ENCODE peak calls at places on chromosome 17, in ten cellular contexts. One of them, this sample, is unnamed.

GRCh38 chr17:33267279-33267790 is 25.8 kb downstream of the ASIC2 start:
- DNase-seq in AG04450: peak
- DNase-seq in endothelial cell of umbilical vein: peak
- DNase-seq in activated CD8-positive, alpha-beta T cell treated with anti-CD3 and anti-CD28 coated beads for 36 hours: no peak
- DNase-seq in psoas muscle: no peak
- DNase-seq in body of pancreas: no peak
- DNase-seq in dorsolateral prefrontal cortex: no peak
- DNase-seq in neural crest cell: no peak
- DNase-seq in spleen: no peak
- DNase-seq in left ventricle myocardium inferior: no peak
- DNase-seq in this sample: no peak

GRCh38 chr17:46862949-46863348 is 11.6 kb downstream of the WNT9B start:
- DNase-seq in left ventricle myocardium inferior: no peak
- DNase-seq in endothelial cell of umbilical vein: no peak
- DNase-seq in spleen: no peak
- DNase-seq in neural crest cell: no peak
- DNase-seq in dorsolateral prefrontal cortex: no peak
- DNase-seq in activated CD8-positive, alpha-beta T cell treated with anti-CD3 and anti-CD28 coated beads for 36 hours: no peak
- DNase-seq in body of pancreas: no peak
- DNase-seq in psoas muscle: no peak
- DNase-seq in AG04450: no peak
- DNase-seq in this sample: no peak

GRCh38 chr17:73770115-73770848 is 126.0 kb upstream of the SDK2 start:
- DNase-seq in spleen: no peak
- DNase-seq in endothelial cell of umbilical vein: no peak
- DNase-seq in AG04450: peak
- DNase-seq in psoas muscle: peak
- DNase-seq in activated CD8-positive, alpha-beta T cell treated with anti-CD3 and anti-CD28 coated beads for 36 hours: no peak
- DNase-seq in dorsolateral prefrontal cortex: peak
- DNase-seq in neural crest cell: no peak
- DNase-seq in left ventricle myocardium inferior: peak
- DNase-seq in body of pancreas: peak
- DNase-seq in this sample: peak

GRCh38 chr17:55549140-55549539 is 37.9 kb upstream of the SMIM36 start:
- DNase-seq in spleen: no peak
- DNase-seq in dorsolateral prefrontal cortex: no peak
- DNase-seq in neural crest cell: no peak
- DNase-seq in AG04450: no peak
- DNase-seq in psoas muscle: no peak
- DNase-seq in endothelial cell of umbilical vein: no peak
- DNase-seq in body of pancreas: no peak
- DNase-seq in activated CD8-positive, alpha-beta T cell treated with anti-CD3 and anti-CD28 coated beads for 36 hours: no peak
- DNase-seq in left ventricle myocardium inferior: no peak
- DNase-seq in this sample: no peak

GRCh38 chr17:66661411-66661843 is 173.5 kb upstream of the CACNG5 start:
- DNase-seq in activated CD8-positive, alpha-beta T cell treated with anti-CD3 and anti-CD28 coated beads for 36 hours: peak
- DNase-seq in neural crest cell: no peak
- DNase-seq in psoas muscle: peak
- DNase-seq in body of pancreas: no peak
- DNase-seq in endothelial cell of umbilical vein: peak
- DNase-seq in AG04450: no peak
- DNase-seq in left ventricle myocardium inferior: no peak
- DNase-seq in dorsolateral prefrontal cortex: no peak
- DNase-seq in spleen: no peak
- DNase-seq in this sample: no peak

GRCh38 chr17:45111838-45112237 is 20.5 kb downstream of the PLCD3 start:
- DNase-seq in AG04450: no peak
- DNase-seq in activated CD8-positive, alpha-beta T cell treated with anti-CD3 and anti-CD28 coated beads for 36 hours: no peak
- DNase-seq in spleen: no peak
- DNase-seq in psoas muscle: no peak
- DNase-seq in body of pancreas: no peak
- DNase-seq in neural crest cell: no peak
- DNase-seq in left ventricle myocardium inferior: no peak
- DNase-seq in endothelial cell of umbilical vein: no peak
- DNase-seq in dorsolateral prefrontal cortex: no peak
- DNase-seq in this sample: no peak

GRCh38 chr17:48681609-48682008 is 40.7 kb downstream of the PRAC1 start:
- DNase-seq in left ventricle myocardium inferior: no peak
- DNase-seq in activated CD8-positive, alpha-beta T cell treated with anti-CD3 and anti-CD28 coated beads for 36 hours: no peak
- DNase-seq in body of pancreas: no peak
- DNase-seq in endothelial cell of umbilical vein: no peak
- DNase-seq in spleen: no peak
- DNase-seq in dorsolateral prefrontal cortex: no peak
- DNase-seq in AG04450: no peak
- DNase-seq in psoas muscle: no peak
- DNase-seq in neural crest cell: no peak
- DNase-seq in this sample: no peak

GRCh38 chr17:499836-500543 is 147.4 kb upstream of the RPH3AL start:
- DNase-seq in dorsolateral prefrontal cortex: no peak
- DNase-seq in spleen: peak
- DNase-seq in left ventricle myocardium inferior: no peak
- DNase-seq in neural crest cell: no peak
- DNase-seq in body of pancreas: no peak
- DNase-seq in psoas muscle: no peak
- DNase-seq in AG04450: no peak
- DNase-seq in endothelial cell of umbilical vein: no peak
- DNase-seq in activated CD8-positive, alpha-beta T cell treated with anti-CD3 and anti-CD28 coated beads for 36 hours: no peak
- DNase-seq in this sample: no peak

GRCh38 chr17:82444284-82444893 is 6.2 kb downstream of the CYBC1 start:
- DNase-seq in dorsolateral prefrontal cortex: no peak
- DNase-seq in left ventricle myocardium inferior: no peak
- DNase-seq in spleen: no peak
- DNase-seq in psoas muscle: no peak
- DNase-seq in neural crest cell: no peak
- DNase-seq in AG04450: no peak
- DNase-seq in body of pancreas: no peak
- DNase-seq in activated CD8-positive, alpha-beta T cell treated with anti-CD3 and anti-CD28 coated beads for 36 hours: no peak
- DNase-seq in endothelial cell of umbilical vein: no peak
- DNase-seq in this sample: no peak

DNA sequence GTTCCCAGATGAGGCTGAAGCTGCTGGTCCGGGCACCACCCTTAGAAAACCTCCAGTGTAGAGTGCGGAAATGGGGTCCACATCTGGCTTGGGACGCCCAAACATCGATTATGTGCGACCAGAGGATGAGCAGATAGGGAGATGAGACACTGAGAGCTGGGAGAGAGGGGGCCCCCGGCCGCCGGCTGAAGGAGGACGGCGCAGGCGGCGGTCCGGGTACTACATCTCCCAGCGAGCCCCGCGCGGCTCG is 182 bp upstream of the SPECC1 start:
- DNase-seq in dorsolateral prefrontal cortex: peak
- DNase-seq in neural crest cell: no peak
- DNase-seq in spleen: no peak
- DNase-seq in activated CD8-positive, alpha-beta T cell treated with anti-CD3 and anti-CD28 coated beads for 36 hours: no peak
- DNase-seq in body of pancreas: no peak
- DNase-seq in left ventricle myocardium inferior: no peak
- DNase-seq in endothelial cell of umbilical vein: no peak
- DNase-seq in psoas muscle: no peak
- DNase-seq in AG04450: no peak
- DNase-seq in this sample: no peak
- TF ChIP-seq CTCF in dorsolateral prefrontal cortex: no peak
- TF ChIP-seq CTCF in neural crest cell: peak
- TF ChIP-seq CTCF in spleen: no peak
- TF ChIP-seq CTCF in activated CD8-positive, alpha-beta T cell treated with anti-CD3 and anti-CD28 coated beads for 36 hours: no peak
- TF ChIP-seq CTCF in body of pancreas: peak
- TF ChIP-seq CTCF in left ventricle myocardium inferior: no peak
- TF ChIP-seq CTCF in endothelial cell of umbilical vein: no peak
- TF ChIP-seq CTCF in psoas muscle: no peak
- TF ChIP-seq CTCF in AG04450: no peak
- TF ChIP-seq CTCF in this sample: no peak

DNA sequence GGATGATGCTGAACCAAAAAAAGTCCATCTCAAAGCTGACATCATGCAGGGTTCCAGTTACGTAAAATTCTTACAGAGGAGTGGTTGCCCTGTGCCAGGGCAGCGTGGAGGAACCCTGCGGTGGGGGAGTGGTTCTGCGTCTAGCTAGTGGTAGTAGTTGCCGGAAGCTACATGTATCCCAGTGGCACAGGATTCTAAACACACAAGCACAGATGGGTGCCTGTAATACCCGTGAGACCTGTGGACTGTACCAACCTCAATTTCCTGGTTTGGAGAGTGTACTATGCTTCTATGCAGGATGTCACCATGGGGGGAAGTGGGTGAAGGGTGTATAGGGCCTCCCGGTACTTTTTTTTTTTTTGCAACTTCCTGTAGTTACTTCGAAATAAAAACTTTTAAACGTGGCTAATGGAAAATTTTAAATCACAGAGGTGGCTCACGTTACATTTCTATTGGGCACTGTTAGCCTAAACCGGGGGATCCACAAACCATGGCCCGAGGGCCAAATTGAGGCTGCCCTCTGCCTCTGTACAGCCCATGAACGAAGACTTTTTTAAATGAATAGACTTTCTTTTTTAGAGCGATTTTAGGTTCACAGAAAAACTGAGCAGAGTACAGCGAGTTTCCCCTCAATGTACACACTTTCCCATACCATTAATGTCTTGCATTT is 38.5 kb downstream of the TBC1D16 start:
- DNase-seq in left ventricle myocardium inferior: no peak
- DNase-seq in AG04450: no peak
- DNase-seq in dorsolateral prefrontal cortex: no peak
- DNase-seq in activated CD8-positive, alpha-beta T cell treated with anti-CD3 and anti-CD28 coated beads for 36 hours: peak
- DNase-seq in spleen: peak
- DNase-seq in body of pancreas: no peak
- DNase-seq in neural crest cell: no peak
- DNase-seq in endothelial cell of umbilical vein: no peak
- DNase-seq in psoas muscle: no peak
- DNase-seq in this sample: no peak
- TF ChIP-seq CTCF in left ventricle myocardium inferior: no peak
- TF ChIP-seq CTCF in AG04450: no peak
- TF ChIP-seq CTCF in dorsolateral prefrontal cortex: no peak
- TF ChIP-seq CTCF in activated CD8-positive, alpha-beta T cell treated with anti-CD3 and anti-CD28 coated beads for 36 hours: no peak
- TF ChIP-seq CTCF in spleen: no peak
- TF ChIP-seq CTCF in body of pancreas: no peak
- TF ChIP-seq CTCF in neural crest cell: no peak
- TF ChIP-seq CTCF in endothelial cell of umbilical vein: no peak
- TF ChIP-seq CTCF in psoas muscle: no peak
- TF ChIP-seq CTCF in this sample: no peak

DNA sequence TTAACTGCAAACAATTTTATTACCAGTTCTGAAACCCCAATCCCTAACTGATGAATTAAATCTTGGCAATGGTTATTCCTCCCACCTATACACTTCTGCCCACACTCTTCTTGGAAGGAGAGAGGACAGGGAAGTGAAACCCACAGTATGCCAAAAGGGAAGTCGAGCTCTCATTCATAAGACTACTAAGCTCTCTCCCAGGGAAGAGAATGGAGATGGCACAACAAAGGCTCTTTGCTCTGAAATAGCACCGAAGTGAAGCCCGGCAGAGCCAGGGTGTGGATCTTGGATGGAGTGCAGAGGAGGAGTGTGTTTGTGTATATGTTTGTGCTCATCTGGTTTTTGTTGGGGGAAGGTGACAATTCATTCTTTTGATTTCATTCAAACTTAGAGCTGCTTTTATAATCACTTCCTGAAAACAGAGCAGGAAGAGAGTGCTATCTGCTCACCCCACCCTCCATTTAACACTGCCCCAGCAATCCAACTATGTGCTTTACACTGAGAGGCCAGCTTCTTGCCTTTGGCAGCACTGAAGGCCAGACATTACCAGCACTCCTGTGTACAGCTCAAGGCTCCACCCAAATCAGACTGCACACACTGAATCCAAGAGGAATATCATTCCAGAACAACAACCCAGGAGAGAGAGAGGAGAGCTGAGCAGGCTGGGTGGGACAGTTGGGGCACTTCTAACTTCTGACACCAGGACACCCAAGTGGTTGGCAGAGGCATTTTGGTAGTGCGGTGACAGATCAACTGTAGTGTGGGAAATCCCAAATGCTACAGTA is 68.8 kb downstream of the HIC1 start:
- DNase-seq in spleen: no peak
- DNase-seq in neural crest cell: no peak
- DNase-seq in psoas muscle: no peak
- DNase-seq in activated CD8-positive, alpha-beta T cell treated with anti-CD3 and anti-CD28 coated beads for 36 hours: no peak
- DNase-seq in dorsolateral prefrontal cortex: no peak
- DNase-seq in endothelial cell of umbilical vein: peak
- DNase-seq in left ventricle myocardium inferior: no peak
- DNase-seq in body of pancreas: no peak
- DNase-seq in AG04450: no peak
- DNase-seq in this sample: no peak
- TF ChIP-seq CTCF in spleen: no peak
- TF ChIP-seq CTCF in neural crest cell: no peak
- TF ChIP-seq CTCF in psoas muscle: no peak
- TF ChIP-seq CTCF in activated CD8-positive, alpha-beta T cell treated with anti-CD3 and anti-CD28 coated beads for 36 hours: no peak
- TF ChIP-seq CTCF in dorsolateral prefrontal cortex: no peak
- TF ChIP-seq CTCF in endothelial cell of umbilical vein: no peak
- TF ChIP-seq CTCF in left ventricle myocardium inferior: peak
- TF ChIP-seq CTCF in body of pancreas: no peak
- TF ChIP-seq CTCF in AG04450: no peak
- TF ChIP-seq CTCF in this sample: no peak

GRCh38 chr17:32156656-32157055 is 14.4 kb downstream of the RHOT1 start:
- DNase-seq in spleen: no peak
- DNase-seq in psoas muscle: no peak
- DNase-seq in AG04450: no peak
- DNase-seq in activated CD8-positive, alpha-beta T cell treated with anti-CD3 and anti-CD28 coated beads for 36 hours: no peak
- DNase-seq in endothelial cell of umbilical vein: no peak
- DNase-seq in left ventricle myocardium inferior: no peak
- DNase-seq in dorsolateral prefrontal cortex: no peak
- DNase-seq in body of pancreas: no peak
- DNase-seq in neural crest cell: no peak
- DNase-seq in this sample: no peak
- TF ChIP-seq CTCF in spleen: no peak
- TF ChIP-seq CTCF in psoas muscle: no peak
- TF ChIP-seq CTCF in AG04450: no peak
- TF ChIP-seq CTCF in activated CD8-positive, alpha-beta T cell treated with anti-CD3 and anti-CD28 coated beads for 36 hours: no peak
- TF ChIP-seq CTCF in endothelial cell of umbilical vein: no peak
- TF ChIP-seq CTCF in left ventricle myocardium inferior: no peak
- TF ChIP-seq CTCF in dorsolateral prefrontal cortex: no peak
- TF ChIP-seq CTCF in body of pancreas: no peak
- TF ChIP-seq CTCF in neural crest cell: no peak
- TF ChIP-seq CTCF in this sample: no peak

GRCh38 chr17:64240741-64241347 is 22.2 kb downstream of the TEX2 start:
- DNase-seq in psoas muscle: peak
- DNase-seq in activated CD8-positive, alpha-beta T cell treated with anti-CD3 and anti-CD28 coated beads for 36 hours: no peak
- DNase-seq in left ventricle myocardium inferior: peak
- DNase-seq in body of pancreas: peak
- DNase-seq in AG04450: peak
- DNase-seq in endothelial cell of umbilical vein: peak
- DNase-seq in dorsolateral prefrontal cortex: no peak
- DNase-seq in neural crest cell: no peak
- DNase-seq in spleen: no peak
- DNase-seq in this sample: peak

GRCh38 chr17:64243340-64243739 is 19.7 kb downstream of the TEX2 start:
- DNase-seq in spleen: no peak
- DNase-seq in neural crest cell: no peak
- DNase-seq in AG04450: no peak
- DNase-seq in dorsolateral prefrontal cortex: no peak
- DNase-seq in body of pancreas: no peak
- DNase-seq in psoas muscle: no peak
- DNase-seq in endothelial cell of umbilical vein: no peak
- DNase-seq in activated CD8-positive, alpha-beta T cell treated with anti-CD3 and anti-CD28 coated beads for 36 hours: no peak
- DNase-seq in left ventricle myocardium inferior: no peak
- DNase-seq in this sample: no peak

GRCh38 chr17:64236827-64237403 is 26.1 kb downstream of the TEX2 start:
- DNase-seq in psoas muscle: no peak
- DNase-seq in body of pancreas: no peak
- DNase-seq in dorsolateral prefrontal cortex: no peak
- DNase-seq in AG04450: no peak
- DNase-seq in left ventricle myocardium inferior: no peak
- DNase-seq in neural crest cell: no peak
- DNase-seq in spleen: no peak
- DNase-seq in endothelial cell of umbilical vein: peak
- DNase-seq in activated CD8-positive, alpha-beta T cell treated with anti-CD3 and anti-CD28 coated beads for 36 hours: no peak
- DNase-seq in this sample: no peak

GRCh38 chr17:64242633-64243032 is 20.4 kb downstream of the TEX2 start:
- DNase-seq in psoas muscle: no peak
- DNase-seq in endothelial cell of umbilical vein: no peak
- DNase-seq in spleen: no peak
- DNase-seq in AG04450: no peak
- DNase-seq in activated CD8-positive, alpha-beta T cell treated with anti-CD3 and anti-CD28 coated beads for 36 hours: no peak
- DNase-seq in dorsolateral prefrontal cortex: no peak
- DNase-seq in left ventricle myocardium inferior: no peak
- DNase-seq in body of pancreas: no peak
- DNase-seq in neural crest cell: no peak
- DNase-seq in this sample: no peak

GRCh38 chr17:64240261-64240740 is 22.8 kb downstream of the TEX2 start:
- DNase-seq in psoas muscle: no peak
- DNase-seq in body of pancreas: no peak
- DNase-seq in AG04450: no peak
- DNase-seq in activated CD8-positive, alpha-beta T cell treated with anti-CD3 and anti-CD28 coated beads for 36 hours: peak
- DNase-seq in dorsolateral prefrontal cortex: no peak
- DNase-seq in neural crest cell: no peak
- DNase-seq in endothelial cell of umbilical vein: no peak
- DNase-seq in spleen: no peak
- DNase-seq in left ventricle myocardium inferior: no peak
- DNase-seq in this sample: no peak
- TF ChIP-seq CTCF in psoas muscle: no peak
- TF ChIP-seq CTCF in body of pancreas: peak
- TF ChIP-seq CTCF in AG04450: no peak
- TF ChIP-seq CTCF in activated CD8-positive, alpha-beta T cell treated with anti-CD3 and anti-CD28 coated beads for 36 hours: no peak
- TF ChIP-seq CTCF in dorsolateral prefrontal cortex: no peak
- TF ChIP-seq CTCF in neural crest cell: peak
- TF ChIP-seq CTCF in endothelial cell of umbilical vein: peak
- TF ChIP-seq CTCF in spleen: no peak
- TF ChIP-seq CTCF in left ventricle myocardium inferior: peak
- TF ChIP-seq CTCF in this sample: no peak